ENCODE peak calls at places on chromosomes 13 and 19, in seven cellular contexts. L is BJ, J is GM10248, V is IMR-90, I is omental fat pad, P is tibial nerve, U is brain microvascular endothelial cell. F is an unnamed sample.

GRCh38 chr13:91482427-91482826 is 84.0 kb downstream of the GPC5 start:
- DNase-seq in V (no peak), I (no peak), U (peak), J (no peak), P (no peak), L (no peak), F (no peak)

GRCh38 chr19:27966390-27966816 is 1246.5 kb downstream of the UQCRFS1 start:
- DNase-seq in I (no peak), J (no peak), U (no peak), V (no peak), P (no peak), L (no peak), F (no peak)

GRCh38 chr13:21079761-21080730 is 18.7 kb upstream of the LATS2 start:
- DNase-seq in V (peak), P (no peak), J (no peak), L (peak), I (no peak), U (peak), F (peak)

GRCh38 chr19:6753178-6754031 is 13.8 kb downstream of the SH2D3A start:
- DNase-seq in J (peak), U (peak), I (peak), P (peak), L (no peak), V (peak), F (peak)

GRCh38 chr19:37867831-37868230 is 38.6 kb downstream of the WDR87 start:
- DNase-seq in V (peak), J (no peak), L (no peak), P (no peak), U (peak), I (no peak), F (no peak)

GRCh38 chr19:3266792-3267469 is 42.5 kb downstream of the CELF5 start:
- DNase-seq in I (no peak), J (no peak), U (no peak), P (no peak), V (no peak), L (no peak), F (no peak)

GRCh38 chr13:69292789-69293425 is 814.7 kb upstream of the ATXN8OS start:
- DNase-seq in L (no peak), U (no peak), J (no peak), V (no peak), P (no peak), I (no peak), F (no peak)

GRCh38 chr13:27915301-27916207 is 4.2 kb upstream of the PDX1 start:
- DNase-seq in V (no peak), P (no peak), J (no peak), U (no peak), I (no peak), L (no peak), F (no peak)

GRCh38 chr19:5895409-5895808 is 8.2 kb downstream of the NDUFA11 start:
- DNase-seq in V (no peak), I (no peak), L (no peak), J (no peak), P (no peak), U (no peak), F (no peak)

GRCh38 chr13:36986462-36987240 is 12.5 kb downstream of the ALG5 start:
- DNase-seq in P (no peak), U (no peak), I (no peak), J (no peak), L (no peak), V (peak), F (no peak)

DNA sequence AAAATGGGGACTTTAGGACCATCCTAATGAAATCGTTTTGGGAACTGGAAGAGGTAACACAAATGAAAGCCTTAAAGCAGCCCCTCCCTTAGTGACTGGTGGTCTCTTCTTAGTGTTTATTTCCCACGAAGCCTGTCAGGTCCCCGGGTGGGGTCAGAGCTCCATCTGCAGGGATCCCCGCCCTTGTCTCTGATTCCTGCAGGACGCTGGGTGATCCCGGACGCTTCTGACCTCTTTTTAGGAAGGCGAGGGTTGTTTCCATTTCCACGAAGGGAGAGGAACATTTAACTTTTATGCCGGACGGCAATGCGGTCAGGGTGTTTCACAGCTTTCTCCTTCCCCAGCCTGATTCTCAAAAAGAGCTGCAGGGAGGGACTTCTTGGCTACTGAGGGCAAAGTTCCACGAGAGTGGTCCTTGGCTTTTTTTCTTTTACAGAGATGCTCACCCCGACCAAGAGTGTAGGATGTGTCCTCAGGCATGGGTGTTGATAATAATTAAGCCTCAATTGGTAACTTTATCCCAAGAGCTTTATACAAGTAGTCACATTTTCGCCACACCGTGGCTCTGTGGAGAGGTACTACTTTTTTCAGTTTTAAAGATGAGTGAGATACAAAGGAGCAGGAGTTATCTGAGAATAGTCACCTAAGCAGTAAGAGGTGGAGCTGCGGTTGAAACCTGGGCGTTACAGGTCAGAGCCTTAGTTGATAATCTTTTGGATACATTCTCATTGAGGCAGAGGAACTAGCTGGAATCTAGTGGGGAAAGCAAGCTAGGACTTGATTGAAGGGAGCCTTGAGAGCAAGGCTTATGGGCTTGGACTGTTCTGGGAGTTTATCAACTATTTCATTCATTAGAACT is 813 bp downstream of the ZNF284 start:
- DNase-seq in U (no peak), V (no peak), I (no peak), L (no peak), P (no peak), J (peak), F (no peak)
- TF ChIP-seq CTCF in U (no peak), V (peak), I (no peak), L (peak), P (no peak), J (no peak), F (no peak)

GRCh38 chr13:23707674-23708073 is 137.5 kb downstream of the TNFRSF19 start:
- DNase-seq in P (no peak), I (no peak), U (peak), V (peak), J (no peak), L (no peak), F (no peak)
- TF ChIP-seq CTCF in P (no peak), I (no peak), U (peak), V (peak), J (peak), L (peak), F (peak)

DNA sequence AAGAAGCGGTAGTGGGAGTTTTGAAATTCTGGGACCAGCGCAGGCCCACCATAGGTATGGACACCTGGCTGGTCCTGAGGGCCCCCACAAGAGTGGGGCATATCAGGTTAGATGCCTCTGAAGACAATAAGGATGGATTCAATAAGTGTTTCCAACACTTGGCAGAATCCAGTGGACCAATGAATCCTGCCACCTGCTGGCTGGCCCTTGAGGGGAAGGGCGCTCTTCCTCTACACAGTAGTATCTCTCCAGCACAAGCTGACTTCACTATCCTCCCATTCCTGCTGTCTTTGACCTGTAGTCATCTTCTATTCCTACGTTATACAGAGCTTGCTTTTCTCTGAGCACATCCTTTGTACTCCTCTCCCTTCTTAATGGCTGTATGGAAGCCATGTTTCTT is 199.7 kb upstream of the TSHZ3 start:
- DNase-seq in J (no peak), V (peak), L (no peak), U (peak), I (no peak), P (no peak), F (no peak)
- TF ChIP-seq CTCF in J (no peak), V (peak), L (peak), U (peak), I (no peak), P (no peak), F (peak)

GRCh38 chr13:106350208-106350607 is 185.3 kb downstream of the EFNB2 start:
- DNase-seq in L (no peak), I (no peak), U (no peak), P (no peak), J (no peak), V (no peak), F (no peak)
- TF ChIP-seq CTCF in L (no peak), I (no peak), U (no peak), P (no peak), J (no peak), V (no peak), F (no peak)

DNA sequence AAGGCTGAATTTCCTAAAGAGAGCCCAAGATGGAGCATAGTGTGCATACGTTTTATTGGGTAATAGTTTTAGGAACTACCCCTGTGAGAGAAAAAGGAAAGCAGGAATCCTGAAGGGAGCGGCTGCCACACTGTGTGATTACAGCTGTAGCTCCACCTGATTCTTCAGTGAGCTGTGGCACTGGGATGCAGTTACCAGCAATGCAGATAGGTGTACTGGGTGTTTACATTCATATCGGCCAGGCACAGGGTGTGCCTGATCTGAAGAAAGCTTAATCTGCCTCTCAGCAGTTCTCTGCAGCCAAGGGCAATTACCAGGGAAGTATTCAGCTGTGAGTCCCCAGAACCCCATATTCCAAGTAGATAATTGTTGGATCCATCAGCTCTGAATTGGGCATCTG is 1541.8 kb downstream of the EFNB2 start:
- DNase-seq in U (no peak), P (no peak), L (no peak), V (no peak), J (no peak), I (no peak), F (no peak)
- TF ChIP-seq CTCF in U (no peak), P (no peak), L (no peak), V (no peak), J (no peak), I (no peak), F (no peak)

GRCh38 chr19:13069415-13070369 is 33.0 kb downstream of the LYL1 start:
- DNase-seq in V (no peak), L (no peak), U (no peak), P (no peak), I (no peak), J (no peak), F (no peak)
- TF ChIP-seq CTCF in V (no peak), L (peak), U (peak), P (no peak), I (no peak), J (no peak), F (no peak)

GRCh38 chr13:101489635-101490034 is 37.2 kb downstream of the ITGBL1 start:
- DNase-seq in U (peak), J (no peak), L (no peak), I (no peak), P (no peak), V (peak), F (no peak)

GRCh38 chr13:101493541-101493940 is 41.1 kb downstream of the ITGBL1 start:
- DNase-seq in U (no peak), I (no peak), L (no peak), V (no peak), J (no peak), P (no peak), F (no peak)

GRCh38 chr13:101488734-101489133 is 36.3 kb downstream of the ITGBL1 start:
- DNase-seq in J (no peak), P (no peak), L (no peak), U (no peak), V (no peak), I (no peak), F (no peak)

GRCh38 chr13:101490400-101491015 is 38.0 kb downstream of the ITGBL1 start:
- DNase-seq in I (no peak), J (no peak), U (no peak), V (no peak), L (no peak), P (no peak), F (no peak)

GRCh38 chr13:101492251-101492910 is 39.9 kb downstream of the ITGBL1 start:
- DNase-seq in I (no peak), L (no peak), J (no peak), P (no peak), V (peak), U (no peak), F (no peak)
- TF ChIP-seq CTCF in I (no peak), L (no peak), J (no peak), P (no peak), V (no peak), U (no peak), F (no peak)